ENCODE peak calls at places on chromosomes 7 and 10, in seven cellular contexts. Z, P, Y, U, F, T and X are unnamed samples.

GRCh38 chr10:61314273-61314672 is 138.9 kb downstream of the TMEM26 start:
- DNase-seq in Z (no peak), P (no peak), Y (no peak), U (no peak), F (no peak), T (no peak), X (no peak)

GRCh38 chr10:132862485-132863420 is 76.8 kb upstream of the NKX6-2 start:
- DNase-seq in Z (peak; percentile 56), P (no peak), Y (no peak), U (no peak), F (no peak), T (no peak), X (peak; percentile 52)

GRCh38 chr10:88565072-88565471 is 18.0 kb downstream of the RNLS start:
- DNase-seq in Z (no peak), P (no peak), Y (no peak), U (no peak), F (no peak), T (peak; percentile 32), X (no peak)

GRCh38 chr7:128916643-128916915 is 6.1 kb upstream of the KCP start:
- DNase-seq in Z (no peak), P (no peak), Y (no peak), U (no peak), F (no peak), T (no peak), X (peak; percentile 7)

GRCh38 chr10:8534089-8534488 is 479.6 kb downstream of the GATA3 start:
- DNase-seq in Z (no peak), P (no peak), Y (no peak), U (no peak), F (no peak), T (no peak), X (no peak)

GRCh38 chr7:131653418-131654248 is 97.2 kb upstream of the PODXL start:
- DNase-seq in Z (no peak), P (no peak), Y (no peak), U (no peak), F (peak; percentile 26), T (no peak), X (no peak)

GRCh38 chr10:62095341-62096071 is 173.1 kb downstream of the RTKN2 start:
- DNase-seq in Z (no peak), P (no peak), Y (no peak), U (no peak), F (peak; percentile 97), T (no peak), X (no peak)

GRCh38 chr7:12025246-12025645 is 185.8 kb upstream of the TMEM106B start:
- DNase-seq in Z (no peak), P (no peak), Y (no peak), U (no peak), F (peak; percentile 10), T (no peak), X (no peak)

GRCh38 chr7:136133491-136133990 is 156.4 kb upstream of the MTPN start:
- DNase-seq in Z (no peak), P (no peak), Y (no peak), U (no peak), F (no peak), T (peak; percentile 10), X (no peak)

GRCh38 chr10:662686-663465 is 26.6 kb downstream of the DIP2C start:
- DNase-seq in Z (no peak), P (no peak), Y (no peak), U (no peak), F (no peak), T (no peak), X (no peak)

GRCh38 chr7:24741691-24742639 is 15.3 kb downstream of the GSDME start:
- DNase-seq in Z (peak; percentile 78), P (no peak), Y (no peak), U (no peak), F (peak; percentile 63), T (no peak), X (no peak)

GRCh38 chr10:93461807-93462178 is 20.3 kb downstream of the MYOF start:
- DNase-seq in Z (no peak), P (no peak), Y (no peak), U (no peak), F (peak; percentile 81), T (no peak), X (peak; percentile 59)

GRCh38 chr10:73879296-73880173 is 5.2 kb upstream of the CAMK2G start:
- DNase-seq in Z (peak; percentile 91), P (peak; percentile 88), Y (peak; percentile 93), U (peak; percentile 84), F (peak; percentile 100), T (peak; percentile 86), X (peak; percentile 93)

GRCh38 chr7:151168022-151168786 is 710 bp upstream of the GBX1 start:
- DNase-seq in Z (no peak), P (peak; percentile 30), Y (no peak), U (no peak), F (peak; percentile 32), T (peak; percentile 70), X (no peak)

GRCh38 chr7:22563621-22564241 is 63.7 kb upstream of the STEAP1B start:
- DNase-seq in Z (no peak), P (no peak), Y (no peak), U (no peak), F (peak; percentile 9), T (peak; percentile 45), X (no peak)

GRCh38 chr10:33157108-33157507 is 177.4 kb downstream of the NRP1 start:
- DNase-seq in Z (no peak), P (no peak), Y (no peak), U (no peak), F (peak; percentile 98), T (no peak), X (no peak)

GRCh38 chr7:25716421-25716820 is 435.6 kb upstream of the NFE2L3 start:
- DNase-seq in Z (no peak), P (no peak), Y (no peak), U (no peak), F (peak; percentile 10), T (no peak), X (no peak)

GRCh38 chr7:134905375-134905774 is 80.9 kb upstream of the AGBL3 start:
- DNase-seq in Z (peak; percentile 88), P (no peak), Y (no peak), U (peak; percentile 67), F (no peak), T (no peak), X (peak; percentile 90)

GRCh38 chr7:52775881-52776280 is 259.6 kb upstream of the POM121L12 start:
- DNase-seq in Z (no peak), P (no peak), Y (no peak), U (no peak), F (no peak), T (no peak), X (no peak)

GRCh38 chr10:103153765-103154197 is 39.3 kb downstream of the NT5C2 start:
- DNase-seq in Z (no peak), P (no peak), Y (no peak), U (no peak), F (peak; percentile 31), T (no peak), X (no peak)

GRCh38 chr10:102853944-102854694 is at the start of gene BORCS7:
- DNase-seq in Z (peak; percentile 95), P (peak; percentile 68), Y (peak; percentile 93), U (peak; percentile 93), F (peak; percentile 87), T (peak; percentile 93), X (peak; percentile 97)

GRCh38 chr10:98457762-98458161 is 11.0 kb upstream of the HPS1 start:
- DNase-seq in Z (no peak), P (no peak), Y (no peak), U (no peak), F (no peak), T (no peak), X (no peak)
- H3K36me3 ChIP-seq in Z (no peaks in the 10 kb centered on the region), P (no peaks in the 10 kb centered on the region), Y (no peaks in the 10 kb centered on the region), U (no peaks in the 10 kb centered on the region), F (no peaks in the 10 kb centered on the region), T (no peaks in the 10 kb centered on the region), X (no peaks in the 10 kb centered on the region)

GRCh38 chr10:98299341-98299740 is 31.3 kb upstream of the LOXL4 start:
- DNase-seq in Z (no peak), P (no peak), Y (no peak), U (no peak), F (no peak), T (peak; percentile 69), X (no peak)
- H3K4me1 ChIP-seq in Z (peaks cover 8% of the 10 kb centered on the region), P (no peaks in the 10 kb centered on the region), Y (no peaks in the 10 kb centered on the region), U (peaks cover 16% of the 10 kb centered on the region), F (peaks cover 5% of the 10 kb centered on the region), T (no peaks in the 10 kb centered on the region), X (peaks cover 5% of the 10 kb centered on the region)

DNA sequence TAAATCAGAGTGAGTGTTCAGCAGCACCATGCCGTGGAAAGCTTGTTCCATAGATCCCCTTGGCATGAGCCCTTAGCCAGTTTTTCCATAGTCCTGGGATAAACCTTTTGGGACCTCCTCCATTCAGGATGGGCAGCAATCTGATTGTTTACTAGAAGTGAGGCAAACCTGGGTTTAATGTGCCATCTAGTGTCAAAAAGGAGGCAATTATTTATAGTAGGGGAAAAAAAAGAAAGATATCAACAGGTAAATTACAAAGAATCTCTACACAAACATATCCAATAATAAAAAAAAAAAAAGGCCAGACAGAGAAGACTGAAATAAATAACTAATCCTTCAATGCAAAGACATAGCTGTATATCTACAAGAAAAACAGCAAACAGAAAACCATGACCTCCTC is 229.0 kb upstream of the STK17A start:
- DNase-seq in Z (no peak), P (no peak), Y (no peak), U (no peak), F (peak; percentile 6), T (no peak), X (no peak)
- TF ChIP-seq CTCF in Z (no peak), P (no peak), Y (no peak), U (no peak), F (no peak), T (no peak), X (no peak)

GRCh38 chr10:71426058-71426605 is 29.4 kb downstream of the CDH23 start:
- DNase-seq in Z (no peak), P (no peak), Y (no peak), U (no peak), F (no peak), T (no peak), X (no peak)

GRCh38 chr10:71423268-71423667 is 26.5 kb downstream of the CDH23 start:
- DNase-seq in Z (no peak), P (no peak), Y (no peak), U (no peak), F (no peak), T (no peak), X (no peak)

GRCh38 chr10:71423936-71424335 is 27.2 kb downstream of the CDH23 start:
- DNase-seq in Z (no peak), P (no peak), Y (no peak), U (no peak), F (no peak), T (no peak), X (no peak)

GRCh38 chr10:71427246-71427645 is 30.5 kb downstream of the CDH23 start:
- DNase-seq in Z (no peak), P (no peak), Y (no peak), U (no peak), F (no peak), T (no peak), X (no peak)

DNA sequence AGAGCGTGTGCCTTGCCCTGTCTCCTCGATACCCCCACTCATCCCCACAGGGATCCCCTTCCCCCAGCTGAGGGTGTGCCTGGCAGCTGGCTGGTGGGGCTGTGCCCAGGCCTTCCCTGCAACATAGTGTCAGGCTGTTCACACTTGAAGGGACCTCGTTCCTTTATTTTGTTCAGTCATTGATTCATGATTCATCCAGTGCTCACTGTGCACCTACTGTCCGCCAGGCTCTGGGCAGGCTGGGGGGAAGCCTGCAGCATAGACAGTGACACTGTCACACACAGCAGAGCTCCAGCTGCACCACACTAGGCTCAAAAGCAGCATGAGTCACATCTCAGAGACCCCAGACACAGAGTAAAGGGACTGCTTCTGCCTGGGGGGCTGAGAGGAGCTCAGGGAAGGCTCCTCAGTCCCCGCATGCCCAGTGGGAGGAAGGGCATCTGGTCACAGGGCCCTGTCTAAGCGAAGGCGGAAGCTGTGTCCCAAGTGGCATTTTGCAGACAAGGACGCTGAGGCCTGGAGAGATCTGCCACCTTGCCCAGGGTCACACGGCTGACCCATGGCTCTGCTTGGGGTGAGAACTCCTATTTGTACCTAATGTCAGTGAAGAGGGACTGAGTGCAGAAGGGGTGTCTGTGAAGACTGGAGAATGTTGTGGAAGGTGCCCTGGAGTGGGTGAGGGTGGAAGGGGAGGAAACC is 27.9 kb downstream of the CDH23 start:
- DNase-seq in Z (no peak), P (no peak), Y (no peak), U (no peak), F (no peak), T (no peak), X (no peak)
- H3K36me3 ChIP-seq in Z (no peaks in the 10 kb centered on the region), P (no peaks in the 10 kb centered on the region), Y (no peaks in the 10 kb centered on the region), U (no peaks in the 10 kb centered on the region), F (no peaks in the 10 kb centered on the region), T (no peaks in the 10 kb centered on the region), X (no peaks in the 10 kb centered on the region)